ENCODE peak calls at places on chromosomes 11 and 22, in nine cellular contexts. One of them, this sample, is unnamed.

GRCh38 chr11:14443642-14444041 is 56.0 kb downstream of the COPB1 start:
- DNase-seq in myocyte: no peak
- DNase-seq in HuH-7: no peak
- DNase-seq in stimulated activated CD8-positive, alpha-beta memory T cell treated with anti-CD3 and anti-CD28 coated beads, Interleukin-15, amount 100 ng/mL, for 4 hours: no peak
- DNase-seq in WTC11: no peak
- DNase-seq in stimulated activated CD4-positive, alpha-beta T cell treated with anti-CD3 and anti-CD28 coated beads, TNF-alpha, amount 100 ng/mL, for 24 hours: no peak
- DNase-seq in fibroblast of mammary gland: peak; percentile 60
- DNase-seq in RWPE1: no peak
- DNase-seq in right lobe of liver: peak; percentile 78
- DNase-seq in this sample: no peak

GRCh38 chr22:46362934-46363515 is 27.5 kb downstream of the TRMU start:
- DNase-seq in myocyte: no peak
- DNase-seq in HuH-7: no peak
- DNase-seq in stimulated activated CD8-positive, alpha-beta memory T cell treated with anti-CD3 and anti-CD28 coated beads, Interleukin-15, amount 100 ng/mL, for 4 hours: no peak
- DNase-seq in WTC11: no peak
- DNase-seq in stimulated activated CD4-positive, alpha-beta T cell treated with anti-CD3 and anti-CD28 coated beads, TNF-alpha, amount 100 ng/mL, for 24 hours: no peak
- DNase-seq in fibroblast of mammary gland: no peak
- DNase-seq in RWPE1: no peak
- DNase-seq in right lobe of liver: no peak
- DNase-seq in this sample: no peak

GRCh38 chr11:132992838-132993680 is 539.2 kb downstream of the OPCML start:
- DNase-seq in myocyte: no peak
- DNase-seq in HuH-7: no peak
- DNase-seq in stimulated activated CD8-positive, alpha-beta memory T cell treated with anti-CD3 and anti-CD28 coated beads, Interleukin-15, amount 100 ng/mL, for 4 hours: no peak
- DNase-seq in WTC11: no peak
- DNase-seq in stimulated activated CD4-positive, alpha-beta T cell treated with anti-CD3 and anti-CD28 coated beads, TNF-alpha, amount 100 ng/mL, for 24 hours: no peak
- DNase-seq in fibroblast of mammary gland: no peak
- DNase-seq in RWPE1: no peak
- DNase-seq in right lobe of liver: no peak
- DNase-seq in this sample: no peak

GRCh38 chr11:130052556-130052955 is 17.1 kb upstream of the APLP2 start:
- DNase-seq in myocyte: no peak
- DNase-seq in HuH-7: no peak
- DNase-seq in stimulated activated CD8-positive, alpha-beta memory T cell treated with anti-CD3 and anti-CD28 coated beads, Interleukin-15, amount 100 ng/mL, for 4 hours: no peak
- DNase-seq in WTC11: no peak
- DNase-seq in stimulated activated CD4-positive, alpha-beta T cell treated with anti-CD3 and anti-CD28 coated beads, TNF-alpha, amount 100 ng/mL, for 24 hours: no peak
- DNase-seq in fibroblast of mammary gland: peak; percentile 78
- DNase-seq in RWPE1: no peak
- DNase-seq in right lobe of liver: no peak
- DNase-seq in this sample: no peak

GRCh38 chr22:27834364-27835185 is 33.0 kb upstream of the MN1 start:
- DNase-seq in myocyte: no peak
- DNase-seq in HuH-7: no peak
- DNase-seq in stimulated activated CD8-positive, alpha-beta memory T cell treated with anti-CD3 and anti-CD28 coated beads, Interleukin-15, amount 100 ng/mL, for 4 hours: no peak
- DNase-seq in WTC11: no peak
- DNase-seq in stimulated activated CD4-positive, alpha-beta T cell treated with anti-CD3 and anti-CD28 coated beads, TNF-alpha, amount 100 ng/mL, for 24 hours: no peak
- DNase-seq in fibroblast of mammary gland: no peak
- DNase-seq in RWPE1: no peak
- DNase-seq in right lobe of liver: no peak
- DNase-seq in this sample: no peak

GRCh38 chr11:75499423-75500305 is 26.1 kb downstream of the GDPD5 start:
- DNase-seq in myocyte: peak; percentile 93
- DNase-seq in HuH-7: no peak
- DNase-seq in stimulated activated CD8-positive, alpha-beta memory T cell treated with anti-CD3 and anti-CD28 coated beads, Interleukin-15, amount 100 ng/mL, for 4 hours: no peak
- DNase-seq in WTC11: no peak
- DNase-seq in stimulated activated CD4-positive, alpha-beta T cell treated with anti-CD3 and anti-CD28 coated beads, TNF-alpha, amount 100 ng/mL, for 24 hours: no peak
- DNase-seq in fibroblast of mammary gland: peak; percentile 98
- DNase-seq in RWPE1: peak; percentile 89
- DNase-seq in right lobe of liver: no peak
- DNase-seq in this sample: no peak

GRCh38 chr11:65446446-65447277 is 24.1 kb downstream of the NEAT1 start:
- DNase-seq in myocyte: peak; percentile 67
- DNase-seq in HuH-7: no peak
- DNase-seq in stimulated activated CD8-positive, alpha-beta memory T cell treated with anti-CD3 and anti-CD28 coated beads, Interleukin-15, amount 100 ng/mL, for 4 hours: no peak
- DNase-seq in WTC11: no peak
- DNase-seq in stimulated activated CD4-positive, alpha-beta T cell treated with anti-CD3 and anti-CD28 coated beads, TNF-alpha, amount 100 ng/mL, for 24 hours: no peak
- DNase-seq in fibroblast of mammary gland: peak; percentile 63
- DNase-seq in RWPE1: no peak
- DNase-seq in right lobe of liver: peak; percentile 45
- DNase-seq in this sample: no peak

GRCh38 chr11:68669301-68670090 is 14.8 kb upstream of the GAL start:
- DNase-seq in myocyte: no peak
- DNase-seq in HuH-7: no peak
- DNase-seq in stimulated activated CD8-positive, alpha-beta memory T cell treated with anti-CD3 and anti-CD28 coated beads, Interleukin-15, amount 100 ng/mL, for 4 hours: no peak
- DNase-seq in WTC11: no peak
- DNase-seq in stimulated activated CD4-positive, alpha-beta T cell treated with anti-CD3 and anti-CD28 coated beads, TNF-alpha, amount 100 ng/mL, for 24 hours: no peak
- DNase-seq in fibroblast of mammary gland: no peak
- DNase-seq in RWPE1: no peak
- DNase-seq in right lobe of liver: no peak
- DNase-seq in this sample: no peak

GRCh38 chr11:36195496-36196346 is 93.5 kb downstream of the COMMD9 start:
- DNase-seq in myocyte: peak; percentile 44
- DNase-seq in HuH-7: no peak
- DNase-seq in stimulated activated CD8-positive, alpha-beta memory T cell treated with anti-CD3 and anti-CD28 coated beads, Interleukin-15, amount 100 ng/mL, for 4 hours: no peak
- DNase-seq in WTC11: no peak
- DNase-seq in stimulated activated CD4-positive, alpha-beta T cell treated with anti-CD3 and anti-CD28 coated beads, TNF-alpha, amount 100 ng/mL, for 24 hours: no peak
- DNase-seq in fibroblast of mammary gland: peak; percentile 47
- DNase-seq in RWPE1: no peak
- DNase-seq in right lobe of liver: no peak
- DNase-seq in this sample: no peak

GRCh38 chr11:129237880-129238638 is 45.9 kb upstream of the ARHGAP32 start:
- DNase-seq in myocyte: peak; percentile 32
- DNase-seq in HuH-7: no peak
- DNase-seq in stimulated activated CD8-positive, alpha-beta memory T cell treated with anti-CD3 and anti-CD28 coated beads, Interleukin-15, amount 100 ng/mL, for 4 hours: no peak
- DNase-seq in WTC11: no peak
- DNase-seq in stimulated activated CD4-positive, alpha-beta T cell treated with anti-CD3 and anti-CD28 coated beads, TNF-alpha, amount 100 ng/mL, for 24 hours: no peak
- DNase-seq in fibroblast of mammary gland: no peak
- DNase-seq in RWPE1: no peak
- DNase-seq in right lobe of liver: no peak
- DNase-seq in this sample: no peak

GRCh38 chr11:63686912-63687311 is 5.6 kb downstream of the RTN3 start:
- DNase-seq in myocyte: no peak
- DNase-seq in HuH-7: no peak
- DNase-seq in stimulated activated CD8-positive, alpha-beta memory T cell treated with anti-CD3 and anti-CD28 coated beads, Interleukin-15, amount 100 ng/mL, for 4 hours: no peak
- DNase-seq in WTC11: no peak
- DNase-seq in stimulated activated CD4-positive, alpha-beta T cell treated with anti-CD3 and anti-CD28 coated beads, TNF-alpha, amount 100 ng/mL, for 24 hours: no peak
- DNase-seq in fibroblast of mammary gland: no peak
- DNase-seq in RWPE1: no peak
- DNase-seq in right lobe of liver: no peak
- DNase-seq in this sample: no peak

GRCh38 chr11:11978792-11979486 is 29.5 kb downstream of the DKK3 start:
- DNase-seq in myocyte: peak; percentile 98
- DNase-seq in HuH-7: no peak
- DNase-seq in stimulated activated CD8-positive, alpha-beta memory T cell treated with anti-CD3 and anti-CD28 coated beads, Interleukin-15, amount 100 ng/mL, for 4 hours: no peak
- DNase-seq in WTC11: no peak
- DNase-seq in stimulated activated CD4-positive, alpha-beta T cell treated with anti-CD3 and anti-CD28 coated beads, TNF-alpha, amount 100 ng/mL, for 24 hours: no peak
- DNase-seq in fibroblast of mammary gland: peak; percentile 79
- DNase-seq in RWPE1: no peak
- DNase-seq in right lobe of liver: no peak
- DNase-seq in this sample: no peak

GRCh38 chr22:37431811-37432707 is 4.8 kb upstream of the ELFN2 start:
- DNase-seq in myocyte: peak; percentile 67
- DNase-seq in HuH-7: no peak
- DNase-seq in stimulated activated CD8-positive, alpha-beta memory T cell treated with anti-CD3 and anti-CD28 coated beads, Interleukin-15, amount 100 ng/mL, for 4 hours: no peak
- DNase-seq in WTC11: no peak
- DNase-seq in stimulated activated CD4-positive, alpha-beta T cell treated with anti-CD3 and anti-CD28 coated beads, TNF-alpha, amount 100 ng/mL, for 24 hours: no peak
- DNase-seq in fibroblast of mammary gland: peak; percentile 99
- DNase-seq in RWPE1: peak; percentile 89
- DNase-seq in right lobe of liver: no peak
- DNase-seq in this sample: no peak

GRCh38 chr22:42905702-42906183 is 48.7 kb upstream of the ARFGAP3 start:
- DNase-seq in myocyte: peak; percentile 67
- DNase-seq in HuH-7: no peak
- DNase-seq in stimulated activated CD8-positive, alpha-beta memory T cell treated with anti-CD3 and anti-CD28 coated beads, Interleukin-15, amount 100 ng/mL, for 4 hours: no peak
- DNase-seq in WTC11: no peak
- DNase-seq in stimulated activated CD4-positive, alpha-beta T cell treated with anti-CD3 and anti-CD28 coated beads, TNF-alpha, amount 100 ng/mL, for 24 hours: no peak
- DNase-seq in fibroblast of mammary gland: no peak
- DNase-seq in RWPE1: no peak
- DNase-seq in right lobe of liver: peak; percentile 94
- DNase-seq in this sample: no peak

GRCh38 chr11:65590240-65590738 is 5.3 kb downstream of the KCNK7 start:
- DNase-seq in myocyte: peak; percentile 90
- DNase-seq in HuH-7: no peak
- DNase-seq in stimulated activated CD8-positive, alpha-beta memory T cell treated with anti-CD3 and anti-CD28 coated beads, Interleukin-15, amount 100 ng/mL, for 4 hours: no peak
- DNase-seq in WTC11: no peak
- DNase-seq in stimulated activated CD4-positive, alpha-beta T cell treated with anti-CD3 and anti-CD28 coated beads, TNF-alpha, amount 100 ng/mL, for 24 hours: no peak
- DNase-seq in fibroblast of mammary gland: no peak
- DNase-seq in RWPE1: no peak
- DNase-seq in right lobe of liver: no peak
- DNase-seq in this sample: no peak

GRCh38 chr11:66100272-66101037 is 30.4 kb downstream of the PACS1 start:
- DNase-seq in myocyte: no peak
- DNase-seq in HuH-7: no peak
- DNase-seq in stimulated activated CD8-positive, alpha-beta memory T cell treated with anti-CD3 and anti-CD28 coated beads, Interleukin-15, amount 100 ng/mL, for 4 hours: peak; percentile 29
- DNase-seq in WTC11: no peak
- DNase-seq in stimulated activated CD4-positive, alpha-beta T cell treated with anti-CD3 and anti-CD28 coated beads, TNF-alpha, amount 100 ng/mL, for 24 hours: peak; percentile 22
- DNase-seq in fibroblast of mammary gland: peak; percentile 54
- DNase-seq in RWPE1: no peak
- DNase-seq in right lobe of liver: peak; percentile 70
- DNase-seq in this sample: peak; percentile 52

GRCh38 chr11:124892131-124892530 is 5.5 kb downstream of the ROBO4 start:
- DNase-seq in myocyte: no peak
- DNase-seq in HuH-7: no peak
- DNase-seq in stimulated activated CD8-positive, alpha-beta memory T cell treated with anti-CD3 and anti-CD28 coated beads, Interleukin-15, amount 100 ng/mL, for 4 hours: no peak
- DNase-seq in WTC11: no peak
- DNase-seq in stimulated activated CD4-positive, alpha-beta T cell treated with anti-CD3 and anti-CD28 coated beads, TNF-alpha, amount 100 ng/mL, for 24 hours: no peak
- DNase-seq in fibroblast of mammary gland: no peak
- DNase-seq in RWPE1: no peak
- DNase-seq in right lobe of liver: no peak
- DNase-seq in this sample: no peak

GRCh38 chr11:69297926-69298777 is 4.2 kb downstream of the MYEOV start:
- DNase-seq in myocyte: peak; percentile 88
- DNase-seq in HuH-7: peak; percentile 86
- DNase-seq in stimulated activated CD8-positive, alpha-beta memory T cell treated with anti-CD3 and anti-CD28 coated beads, Interleukin-15, amount 100 ng/mL, for 4 hours: no peak
- DNase-seq in WTC11: no peak
- DNase-seq in stimulated activated CD4-positive, alpha-beta T cell treated with anti-CD3 and anti-CD28 coated beads, TNF-alpha, amount 100 ng/mL, for 24 hours: no peak
- DNase-seq in fibroblast of mammary gland: peak; percentile 92
- DNase-seq in RWPE1: peak; percentile 56
- DNase-seq in right lobe of liver: peak; percentile 78
- DNase-seq in this sample: peak; percentile 32

GRCh38 chr22:38418589-38418988 is 36.4 kb downstream of the KCNJ4 start:
- DNase-seq in myocyte: peak; percentile 57
- DNase-seq in HuH-7: no peak
- DNase-seq in stimulated activated CD8-positive, alpha-beta memory T cell treated with anti-CD3 and anti-CD28 coated beads, Interleukin-15, amount 100 ng/mL, for 4 hours: no peak
- DNase-seq in WTC11: no peak
- DNase-seq in stimulated activated CD4-positive, alpha-beta T cell treated with anti-CD3 and anti-CD28 coated beads, TNF-alpha, amount 100 ng/mL, for 24 hours: no peak
- DNase-seq in fibroblast of mammary gland: no peak
- DNase-seq in RWPE1: no peak
- DNase-seq in right lobe of liver: peak; percentile 10
- DNase-seq in this sample: no peak

GRCh38 chr11:101477926-101478325 is 105.9 kb downstream of the TRPC6 start:
- DNase-seq in myocyte: peak; percentile 18
- DNase-seq in HuH-7: no peak
- DNase-seq in stimulated activated CD8-positive, alpha-beta memory T cell treated with anti-CD3 and anti-CD28 coated beads, Interleukin-15, amount 100 ng/mL, for 4 hours: no peak
- DNase-seq in WTC11: no peak
- DNase-seq in stimulated activated CD4-positive, alpha-beta T cell treated with anti-CD3 and anti-CD28 coated beads, TNF-alpha, amount 100 ng/mL, for 24 hours: no peak
- DNase-seq in fibroblast of mammary gland: no peak
- DNase-seq in RWPE1: no peak
- DNase-seq in right lobe of liver: no peak
- DNase-seq in this sample: no peak

GRCh38 chr11:58059011-58059358 is 28.2 kb downstream of the OR6Q1 start:
- DNase-seq in myocyte: peak; percentile 82
- DNase-seq in HuH-7: no peak
- DNase-seq in stimulated activated CD8-positive, alpha-beta memory T cell treated with anti-CD3 and anti-CD28 coated beads, Interleukin-15, amount 100 ng/mL, for 4 hours: no peak
- DNase-seq in WTC11: no peak
- DNase-seq in stimulated activated CD4-positive, alpha-beta T cell treated with anti-CD3 and anti-CD28 coated beads, TNF-alpha, amount 100 ng/mL, for 24 hours: no peak
- DNase-seq in fibroblast of mammary gland: peak; percentile 81
- DNase-seq in RWPE1: peak; percentile 49
- DNase-seq in right lobe of liver: no peak
- DNase-seq in this sample: no peak

GRCh38 chr11:5591613-5592012 is 4.8 kb upstream of the TRIM6 start:
- DNase-seq in myocyte: no peak
- DNase-seq in HuH-7: peak; percentile 31
- DNase-seq in stimulated activated CD8-positive, alpha-beta memory T cell treated with anti-CD3 and anti-CD28 coated beads, Interleukin-15, amount 100 ng/mL, for 4 hours: no peak
- DNase-seq in WTC11: no peak
- DNase-seq in stimulated activated CD4-positive, alpha-beta T cell treated with anti-CD3 and anti-CD28 coated beads, TNF-alpha, amount 100 ng/mL, for 24 hours: no peak
- DNase-seq in fibroblast of mammary gland: peak; percentile 21
- DNase-seq in RWPE1: no peak
- DNase-seq in right lobe of liver: no peak
- DNase-seq in this sample: no peak

GRCh38 chr11:253160-253885 is 16.5 kb downstream of the PSMD13 start:
- DNase-seq in myocyte: peak; percentile 62
- DNase-seq in HuH-7: no peak
- DNase-seq in stimulated activated CD8-positive, alpha-beta memory T cell treated with anti-CD3 and anti-CD28 coated beads, Interleukin-15, amount 100 ng/mL, for 4 hours: no peak
- DNase-seq in WTC11: no peak
- DNase-seq in stimulated activated CD4-positive, alpha-beta T cell treated with anti-CD3 and anti-CD28 coated beads, TNF-alpha, amount 100 ng/mL, for 24 hours: no peak
- DNase-seq in fibroblast of mammary gland: no peak
- DNase-seq in RWPE1: no peak
- DNase-seq in right lobe of liver: no peak
- DNase-seq in this sample: no peak

GRCh38 chr11:63537293-63538101 is 889 bp downstream of the PLAAT4 start:
- DNase-seq in myocyte: peak; percentile 88
- DNase-seq in HuH-7: no peak
- DNase-seq in stimulated activated CD8-positive, alpha-beta memory T cell treated with anti-CD3 and anti-CD28 coated beads, Interleukin-15, amount 100 ng/mL, for 4 hours: no peak
- DNase-seq in WTC11: no peak
- DNase-seq in stimulated activated CD4-positive, alpha-beta T cell treated with anti-CD3 and anti-CD28 coated beads, TNF-alpha, amount 100 ng/mL, for 24 hours: no peak
- DNase-seq in fibroblast of mammary gland: peak; percentile 62
- DNase-seq in RWPE1: no peak
- DNase-seq in right lobe of liver: peak; percentile 69
- DNase-seq in this sample: no peak

GRCh38 chr11:68146704-68147474 is 25.7 kb upstream of the CHKA start:
- DNase-seq in myocyte: peak; percentile 60
- DNase-seq in HuH-7: peak; percentile 100
- DNase-seq in stimulated activated CD8-positive, alpha-beta memory T cell treated with anti-CD3 and anti-CD28 coated beads, Interleukin-15, amount 100 ng/mL, for 4 hours: no peak
- DNase-seq in WTC11: no peak
- DNase-seq in stimulated activated CD4-positive, alpha-beta T cell treated with anti-CD3 and anti-CD28 coated beads, TNF-alpha, amount 100 ng/mL, for 24 hours: no peak
- DNase-seq in fibroblast of mammary gland: peak; percentile 26
- DNase-seq in RWPE1: peak; percentile 26
- DNase-seq in right lobe of liver: peak; percentile 80
- DNase-seq in this sample: no peak

GRCh38 chr22:30196141-30196866 is 50.3 kb downstream of the LIF start:
- DNase-seq in myocyte: peak; percentile 97
- DNase-seq in HuH-7: peak; percentile 55
- DNase-seq in stimulated activated CD8-positive, alpha-beta memory T cell treated with anti-CD3 and anti-CD28 coated beads, Interleukin-15, amount 100 ng/mL, for 4 hours: no peak
- DNase-seq in WTC11: peak; percentile 62
- DNase-seq in stimulated activated CD4-positive, alpha-beta T cell treated with anti-CD3 and anti-CD28 coated beads, TNF-alpha, amount 100 ng/mL, for 24 hours: no peak
- DNase-seq in fibroblast of mammary gland: peak; percentile 100
- DNase-seq in RWPE1: peak; percentile 93
- DNase-seq in right lobe of liver: peak; percentile 76
- DNase-seq in this sample: no peak

GRCh38 chr11:71931245-71931602 is 2.4 kb downstream of the RNF121 start:
- DNase-seq in myocyte: peak; percentile 45
- DNase-seq in HuH-7: no peak
- DNase-seq in stimulated activated CD8-positive, alpha-beta memory T cell treated with anti-CD3 and anti-CD28 coated beads, Interleukin-15, amount 100 ng/mL, for 4 hours: no peak
- DNase-seq in WTC11: no peak
- DNase-seq in stimulated activated CD4-positive, alpha-beta T cell treated with anti-CD3 and anti-CD28 coated beads, TNF-alpha, amount 100 ng/mL, for 24 hours: no peak
- DNase-seq in fibroblast of mammary gland: no peak
- DNase-seq in RWPE1: no peak
- DNase-seq in right lobe of liver: no peak
- DNase-seq in this sample: no peak

GRCh38 chr11:83409891-83410290 is 123.7 kb upstream of the CCDC90B start:
- DNase-seq in myocyte: no peak
- DNase-seq in HuH-7: no peak
- DNase-seq in stimulated activated CD8-positive, alpha-beta memory T cell treated with anti-CD3 and anti-CD28 coated beads, Interleukin-15, amount 100 ng/mL, for 4 hours: no peak
- DNase-seq in WTC11: no peak
- DNase-seq in stimulated activated CD4-positive, alpha-beta T cell treated with anti-CD3 and anti-CD28 coated beads, TNF-alpha, amount 100 ng/mL, for 24 hours: no peak
- DNase-seq in fibroblast of mammary gland: no peak
- DNase-seq in RWPE1: no peak
- DNase-seq in right lobe of liver: no peak
- DNase-seq in this sample: no peak

GRCh38 chr11:10770626-10771254 is 19.7 kb downstream of the CTR9 start:
- DNase-seq in myocyte: peak; percentile 64
- DNase-seq in HuH-7: peak; percentile 36
- DNase-seq in stimulated activated CD8-positive, alpha-beta memory T cell treated with anti-CD3 and anti-CD28 coated beads, Interleukin-15, amount 100 ng/mL, for 4 hours: no peak
- DNase-seq in WTC11: peak; percentile 61
- DNase-seq in stimulated activated CD4-positive, alpha-beta T cell treated with anti-CD3 and anti-CD28 coated beads, TNF-alpha, amount 100 ng/mL, for 24 hours: no peak
- DNase-seq in fibroblast of mammary gland: peak; percentile 69
- DNase-seq in RWPE1: peak; percentile 37
- DNase-seq in right lobe of liver: peak; percentile 59
- DNase-seq in this sample: peak; percentile 10

GRCh38 chr11:79290766-79291165 is 150.1 kb downstream of the TENM4 start:
- DNase-seq in myocyte: no peak
- DNase-seq in HuH-7: no peak
- DNase-seq in stimulated activated CD8-positive, alpha-beta memory T cell treated with anti-CD3 and anti-CD28 coated beads, Interleukin-15, amount 100 ng/mL, for 4 hours: no peak
- DNase-seq in WTC11: no peak
- DNase-seq in stimulated activated CD4-positive, alpha-beta T cell treated with anti-CD3 and anti-CD28 coated beads, TNF-alpha, amount 100 ng/mL, for 24 hours: no peak
- DNase-seq in fibroblast of mammary gland: no peak
- DNase-seq in RWPE1: no peak
- DNase-seq in right lobe of liver: no peak
- DNase-seq in this sample: no peak

This sample was measured in T-helper 9 cell.